ENCODE peak calls at places on chromosomes 4 and X, in six cellular contexts. S, E, B, T, L and I are unnamed samples. For H3K27me3, the result is how much of the 10 kb centered on the place peaks cover.

GRCh38 chr4:74189331-74190043 is 31.6 kb downstream of the MTHFD2L start:
- DNase-seq in S (peak), E (peak), B (peak), T (no peak), L (peak), I (peak)

GRCh38 chr4:52748432-52748831 is 2.8 kb downstream of the ERVMER34-1 start:
- DNase-seq in S (no peak), E (no peak), B (no peak), T (no peak), L (peak), I (no peak)

GRCh38 chr4:8325284-8325973 is 55.9 kb downstream of the HTRA3 start:
- DNase-seq in S (no peak), E (no peak), B (no peak), T (no peak), L (no peak), I (no peak)

GRCh38 chr4:56953680-56954520 is 23.5 kb downstream of the NOA1 start:
- DNase-seq in S (no peak), E (no peak), B (no peak), T (no peak), L (no peak), I (no peak)

GRCh38 chr4:184583738-184584502 is 65.3 kb downstream of the CASP3 start:
- DNase-seq in S (no peak), E (no peak), B (no peak), T (no peak), L (peak), I (no peak)

GRCh38 chr4:167111622-167112021 is 122.7 kb downstream of the SPOCK3 start:
- DNase-seq in S (no peak), E (peak), B (no peak), T (no peak), L (no peak), I (no peak)

GRCh38 chrX:50635811-50636365 is 165.3 kb upstream of the DGKK start:
- DNase-seq in S (no peak), E (no peak), B (peak), T (no peak), L (no peak), I (no peak)

GRCh38 chrX:30957753-30958152 is 68.7 kb upstream of the TAB3 start:
- DNase-seq in S (no peak), E (no peak), B (no peak), T (no peak), L (no peak), I (no peak)

GRCh38 chrX:110322603-110323002 is 4.7 kb upstream of the AMMECR1 start:
- DNase-seq in S (no peak), E (no peak), B (no peak), T (no peak), L (no peak), I (no peak)

DNA sequence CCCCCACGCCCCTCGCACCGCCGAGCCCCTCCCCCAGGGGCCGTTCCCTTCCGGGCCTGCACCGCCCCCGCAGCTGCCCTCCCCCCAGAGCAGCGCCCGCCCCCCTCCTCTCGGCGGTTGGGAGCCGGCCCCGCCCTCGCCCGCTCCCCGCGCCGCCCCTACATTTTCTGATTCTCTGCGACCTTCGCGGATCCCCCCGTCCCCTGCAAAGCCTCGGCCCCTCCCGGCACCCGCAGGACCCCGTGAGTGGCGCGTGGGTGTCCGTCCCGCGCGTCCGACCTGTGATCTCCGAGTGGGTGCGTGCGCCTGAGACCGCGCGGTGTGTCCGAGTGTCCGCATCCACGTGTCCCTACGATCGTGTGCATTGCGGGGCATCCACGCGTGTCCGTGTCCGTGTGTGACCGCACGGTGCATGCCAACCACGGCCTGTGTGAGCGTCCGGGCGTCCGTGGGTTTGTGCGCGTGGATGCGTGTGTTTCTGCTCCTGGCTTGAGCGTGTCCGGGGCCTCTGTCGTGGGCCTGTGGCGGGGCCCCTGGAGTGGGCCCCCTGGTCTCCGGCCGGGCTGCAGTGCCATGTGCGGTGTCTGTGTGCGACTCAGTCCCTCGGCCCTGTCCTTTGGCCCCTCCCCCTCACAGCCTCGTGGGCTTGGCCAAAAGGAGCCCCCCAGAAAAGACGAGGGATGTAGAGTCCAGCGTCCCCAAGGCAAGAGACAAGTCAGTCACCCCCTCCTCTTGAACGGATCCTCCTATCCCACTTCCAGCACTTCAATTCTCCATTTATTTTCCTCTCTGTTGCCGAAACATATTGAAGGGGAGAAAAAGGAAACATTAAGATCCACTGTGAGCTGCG is 8.8 kb upstream of the NKX1-1 start:
- DNase-seq in S (peak), E (no peak), B (peak), T (no peak), L (no peak), I (no peak)
- H3K27me3 ChIP-seq in S (under half), E (under half), B (half or more), T (under half), L (under half), I (under half)

GRCh38 chrX:53682885-53683555 is 3.5 kb downstream of the HUWE1 start:
- DNase-seq in S (peak), E (no peak), B (peak), T (no peak), L (no peak), I (no peak)
- TF ChIP-seq REST in S (no peak), E (no peak), B (no peak), T (no peak), L (no peak), I (no peak)

GRCh38 chrX:74371399-74371798 is 49.9 kb upstream of the SLC16A2 start:
- DNase-seq in S (no peak), E (no peak), B (no peak), T (no peak), L (no peak), I (no peak)

GRCh38 chrX:74370482-74370881 is 50.8 kb upstream of the SLC16A2 start:
- DNase-seq in S (no peak), E (no peak), B (no peak), T (no peak), L (no peak), I (no peak)

GRCh38 chrX:74371823-74372222 is 49.5 kb upstream of the SLC16A2 start:
- DNase-seq in S (no peak), E (no peak), B (no peak), T (no peak), L (no peak), I (no peak)

GRCh38 chrX:74369666-74370065 is 51.6 kb upstream of the SLC16A2 start:
- DNase-seq in S (no peak), E (no peak), B (no peak), T (no peak), L (no peak), I (no peak)

DNA sequence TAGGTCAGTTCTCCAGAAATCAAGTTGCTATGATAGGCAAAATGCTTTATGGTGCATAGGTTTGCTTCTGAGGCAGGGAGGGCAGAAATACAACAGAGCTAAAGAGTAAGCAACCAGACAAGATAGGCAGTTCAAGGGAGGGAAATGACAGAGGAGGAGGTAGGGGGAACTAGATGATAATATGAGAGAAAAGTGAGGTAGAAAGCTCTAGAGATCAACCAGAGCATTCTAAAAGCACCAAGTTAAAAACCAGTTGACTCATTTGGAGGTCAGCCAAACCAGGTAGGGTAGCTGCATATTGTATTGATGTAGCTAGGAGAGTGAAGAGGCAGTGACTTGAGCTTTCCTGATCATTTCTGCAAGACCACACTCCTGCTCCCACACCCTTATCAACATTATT is 49.0 kb upstream of the SLC16A2 start:
- DNase-seq in S (no peak), E (no peak), B (no peak), T (no peak), L (no peak), I (no peak)
- H3K27me3 ChIP-seq in S (under half), E (under half), B (under half), T (under half), L (under half), I (under half)

GRCh38 chr4:82473621-82474164 is 43.3 kb downstream of the ENOPH1 start:
- DNase-seq in S (no peak), E (no peak), B (no peak), T (no peak), L (no peak), I (no peak)

GRCh38 chr4:82467442-82467841 is 37.1 kb downstream of the ENOPH1 start:
- DNase-seq in S (no peak), E (no peak), B (no peak), T (no peak), L (no peak), I (no peak)

DNA sequence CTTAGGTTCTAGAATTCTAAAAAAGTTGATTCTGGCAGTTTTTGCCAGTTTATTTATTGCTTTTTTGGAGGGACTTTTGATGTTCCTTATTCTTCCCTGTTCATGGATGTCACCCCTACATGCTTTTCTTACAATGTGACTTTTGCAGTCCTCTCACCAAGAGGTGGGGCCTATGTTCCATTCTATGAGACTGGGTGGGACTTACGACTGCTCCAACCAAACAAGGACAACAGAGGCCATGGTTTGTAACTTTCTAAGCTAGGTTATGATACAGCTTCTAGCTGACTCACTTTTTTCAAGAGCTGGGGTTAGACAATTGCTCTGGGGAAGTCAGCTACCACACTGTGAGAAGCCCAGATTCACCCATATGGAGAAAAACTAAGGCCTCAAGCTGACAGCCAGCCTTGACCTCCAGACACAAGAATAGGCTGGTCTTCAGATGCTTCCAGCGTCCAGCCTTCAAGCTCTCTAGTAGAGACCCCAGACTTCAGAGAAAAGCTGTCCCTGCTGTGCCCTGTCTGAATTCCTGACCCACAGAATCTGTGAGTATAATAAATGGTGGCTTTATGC is 39.5 kb downstream of the ENOPH1 start:
- DNase-seq in S (no peak), E (no peak), B (no peak), T (no peak), L (no peak), I (no peak)
- TF ChIP-seq REST in S (no peak), E (no peak), B (no peak), T (no peak), L (no peak), I (no peak)